ENCODE peak calls at places on chromosome 3, in seven cellular contexts. Q is CD8-positive, alpha-beta memory T cell; Z is fibroblast of lung; E is stimulated activated CD4-positive, alpha-beta T cell treated with anti-CD3 and anti-CD28 coated beads, Interleukin-1b, Interleukin-23, amount 100 ng/mL, for 48 hours; N is stimulated activated effector memory CD8-positive, alpha-beta T cell treated with anti-CD3 and anti-CD28 coated beads, Interleukin-12 subunit alpha, Interleukin-12 subunit beta, amount 100 ng/mL, for 72 hours; A is upper lobe of right lung; U is tibial artery. L is an unnamed sample.

GRCh38 chr3:183222631-183223030 is 30.4 kb upstream of the B3GNT5 start:
- DNase-seq in Q (no peak), Z (no peak), E (no peak), N (no peak), A (no peak), U (no peak), L (no peak)

GRCh38 chr3:18585019-18585968 is 160.2 kb upstream of the SATB1 start:
- DNase-seq in Q (no peak), Z (no peak), E (no peak), N (no peak), A (no peak), U (no peak), L (no peak)

GRCh38 chr3:18236726-18237125 is 188.4 kb downstream of the SATB1 start:
- DNase-seq in Q (no peak), Z (no peak), E (no peak), N (no peak), A (no peak), U (no peak), L (no peak)

GRCh38 chr3:25783661-25784512 is 644 bp upstream of the NGLY1 start:
- DNase-seq in Q (peak), Z (peak), E (peak), N (no peak), A (no peak), U (peak), L (no peak)

GRCh38 chr3:196219194-196219969 is 3.0 kb downstream of the SLC51A start:
- DNase-seq in Q (peak), Z (peak), E (peak), N (no peak), A (peak), U (peak), L (peak)

GRCh38 chr3:13878711-13879101 is 1.2 kb downstream of the WNT7A start:
- DNase-seq in Q (no peak), Z (no peak), E (no peak), N (no peak), A (peak), U (no peak), L (no peak)

GRCh38 chr3:87057474-87057873 is 66.5 kb upstream of the VGLL3 start:
- DNase-seq in Q (no peak), Z (no peak), E (no peak), N (no peak), A (no peak), U (no peak), L (no peak)

GRCh38 chr3:189754356-189754755 is 123.2 kb downstream of the TP63 start:
- DNase-seq in Q (no peak), Z (no peak), E (no peak), N (no peak), A (no peak), U (no peak), L (no peak)

GRCh38 chr3:139355502-139355901 is 11.7 kb downstream of the MRPS22 start:
- DNase-seq in Q (no peak), Z (peak), E (no peak), N (no peak), A (no peak), U (no peak), L (no peak)